ENCODE peak calls at places on chromosome 1, in seven cellular contexts. F is GM04504; J is left lobe of liver; C is HEK293T; U is DMS153; A is stimulated activated CD4-positive, alpha-beta T cell treated with anti-CD3 and anti-CD28 coated beads, Interleukin-15, amount 100 ng/mL, for 1 hour; I is GM12891. E is an unnamed sample.

GRCh38 chr1:24946861-24947658 is 17.0 kb upstream of the RUNX3 start:
- DNase-seq in C (no peak), F (no peak), A (no peak), I (peak), J (no peak), U (no peak), E (no peak)

GRCh38 chr1:225253784-225254183 is 174.1 kb downstream of the LBR start:
- DNase-seq in J (no peak), I (no peak), U (no peak), F (peak), A (no peak), C (no peak), E (no peak)

GRCh38 chr1:223298706-223299105 is 65.3 kb downstream of the SUSD4 start:
- DNase-seq in A (no peak), J (no peak), U (no peak), C (no peak), I (no peak), F (no peak), E (no peak)

GRCh38 chr1:62481681-62482080 is 44.8 kb downstream of the USP1 start:
- DNase-seq in J (no peak), C (no peak), F (no peak), I (no peak), U (no peak), A (no peak), E (no peak)

GRCh38 chr1:3501856-3502665 is 47.6 kb downstream of the ARHGEF16 start:
- DNase-seq in U (no peak), I (peak), A (no peak), F (no peak), C (peak), J (peak), E (peak)

GRCh38 chr1:177600936-177601335 is 368.9 kb downstream of the SEC16B start:
- DNase-seq in F (no peak), U (no peak), I (no peak), C (no peak), J (no peak), A (no peak), E (no peak)

GRCh38 chr1:118047650-118048224 is 118.2 kb downstream of the WDR3 start:
- DNase-seq in C (no peak), U (no peak), F (no peak), J (no peak), A (no peak), I (no peak), E (no peak)

GRCh38 chr1:110554871-110555801 is 36.2 kb upstream of the KCNA10 start:
- DNase-seq in J (peak), A (peak), I (peak), C (peak), U (peak), F (no peak), E (peak)

GRCh38 chr1:161890574-161890973 is 124.5 kb downstream of the ATF6 start:
- DNase-seq in U (no peak), C (no peak), I (no peak), F (no peak), J (no peak), A (no peak), E (no peak)

GRCh38 chr1:158951956-158952355 is 20.6 kb downstream of the PYHIN1 start:
- DNase-seq in J (no peak), F (no peak), A (no peak), C (no peak), U (peak), I (peak), E (no peak)

GRCh38 chr1:167518331-167518700 is at the start of gene CD247:
- DNase-seq in A (peak), C (no peak), F (no peak), I (no peak), U (no peak), J (no peak), E (no peak)

GRCh38 chr1:99745061-99745460 is 21.4 kb downstream of the FRRS1 start:
- DNase-seq in I (no peak), C (no peak), J (no peak), A (no peak), F (no peak), U (no peak), E (no peak)

GRCh38 chr1:95309031-95309459 is 75.0 kb downstream of the RWDD3 start:
- DNase-seq in U (peak), C (peak), A (no peak), J (no peak), F (peak), I (no peak), E (no peak)

GRCh38 chr1:116020668-116021272 is 44.5 kb downstream of the SLC22A15 start:
- DNase-seq in C (peak), I (peak), J (no peak), A (no peak), U (no peak), F (peak), E (peak)

GRCh38 chr1:189764391-189765320 is 713.0 kb downstream of the BRINP3 start:
- DNase-seq in I (no peak), F (no peak), J (no peak), C (no peak), U (no peak), A (no peak), E (no peak)

GRCh38 chr1:93681549-93682412 is at the start of gene BCAR3:
- DNase-seq in J (peak), C (peak), A (no peak), I (peak), U (peak), F (no peak), E (peak)

GRCh38 chr1:101567582-101568189 is 330.9 kb downstream of the S1PR1 start:
- DNase-seq in U (no peak), A (peak), I (peak), J (no peak), F (peak), C (peak), E (peak)

GRCh38 chr1:39167632-39168209 is 36.8 kb upstream of the MACF1 start:
- DNase-seq in I (no peak), J (peak), A (no peak), C (no peak), U (no peak), F (no peak), E (no peak)

GRCh38 chr1:48194801-48195200 is 27.7 kb upstream of the SLC5A9 start:
- DNase-seq in J (no peak), C (no peak), U (no peak), F (no peak), A (no peak), I (no peak), E (no peak)

GRCh38 chr1:50329332-50329932 is 93.8 kb downstream of the DMRTA2 start:
- DNase-seq in U (no peak), F (no peak), I (no peak), C (no peak), J (no peak), A (no peak), E (no peak)

GRCh38 chr1:145849356-145850165 is 4.1 kb downstream of the NUDT17 start:
- DNase-seq in F (no peak), A (no peak), C (peak), U (no peak), J (no peak), I (no peak), E (no peak)

GRCh38 chr1:39654291-39654690 is 14.8 kb upstream of the HEYL start:
- DNase-seq in J (no peak), I (no peak), C (no peak), A (no peak), U (no peak), F (no peak), E (no peak)

GRCh38 chr1:32400876-32401631 is 6.8 kb upstream of the BSDC1 start:
- DNase-seq in A (peak), F (peak), U (peak), C (peak), I (peak), J (peak), E (peak)

GRCh38 chr1:227729881-227730629 is 5.0 kb downstream of the JMJD4 start:
- DNase-seq in J (peak), F (peak), A (no peak), C (peak), I (peak), U (peak), E (peak)

GRCh38 chr1:113401728-113402127 is 11.4 kb downstream of the MAGI3 start:
- DNase-seq in A (no peak), F (no peak), U (no peak), C (no peak), I (no peak), J (no peak), E (no peak)

GRCh38 chr1:32516402-32516801 is 22.8 kb upstream of the ZBTB8A start:
- DNase-seq in A (no peak), C (no peak), J (no peak), F (no peak), I (no peak), U (no peak), E (no peak)

GRCh38 chr1:153324912-153325311 is 12.2 kb upstream of the PGLYRP3 start:
- DNase-seq in I (no peak), F (no peak), J (no peak), C (no peak), A (no peak), U (no peak), E (no peak)

GRCh38 chr1:201042663-201043461 is 19.3 kb upstream of the KIF21B start:
- DNase-seq in I (peak), C (peak), J (peak), A (peak), U (peak), F (peak), E (peak)

GRCh38 chr1:172293379-172293778 is 127.1 kb upstream of the C1orf105 start:
- DNase-seq in F (no peak), C (no peak), U (no peak), I (no peak), A (no peak), J (no peak), E (no peak)

GRCh38 chr1:152096931-152097330 is 8.1 kb upstream of the TCHHL1 start:
- DNase-seq in F (no peak), I (no peak), A (no peak), U (no peak), C (no peak), J (no peak), E (no peak)

GRCh38 chr1:59596432-59596831 is 218.3 kb upstream of the HOOK1 start:
- DNase-seq in F (peak), J (no peak), I (no peak), A (no peak), C (no peak), U (no peak), E (no peak)

GRCh38 chr1:182616130-182617074 is 12.2 kb upstream of the RGS16 start:
- DNase-seq in A (peak), U (peak), F (no peak), C (peak), J (peak), I (peak), E (peak)

GRCh38 chr1:48500541-48501440 is 28.8 kb upstream of the SPATA6 start:
- DNase-seq in F (no peak), A (no peak), I (no peak), C (no peak), U (no peak), J (no peak), E (no peak)

GRCh38 chr1:206911064-206911663 is 10.6 kb downstream of the FCMR start:
- DNase-seq in J (no peak), F (peak), A (no peak), U (peak), I (no peak), C (peak), E (no peak)

GRCh38 chr1:248703674-248704073 is 1.1 kb upstream of the OR14I1 start:
- DNase-seq in U (no peak), C (no peak), A (no peak), I (no peak), F (no peak), J (no peak), E (no peak)

GRCh38 chr1:228407118-228408040 is 744 bp upstream of the TRIM11 start:
- DNase-seq in U (no peak), A (no peak), J (no peak), C (no peak), I (no peak), F (no peak), E (no peak)

GRCh38 chr1:82317671-82318070 is 516.9 kb downstream of the ADGRL2 start:
- DNase-seq in U (no peak), A (no peak), I (no peak), F (no peak), J (no peak), C (no peak), E (no peak)

GRCh38 chr1:113792986-113793385 is 19.3 kb downstream of the RSBN1 start:
- DNase-seq in A (no peak), I (no peak), F (peak), C (no peak), J (no peak), U (no peak), E (no peak)

GRCh38 chr1:192158181-192158580 is at the start of gene RGS18:
- DNase-seq in U (no peak), C (no peak), I (no peak), F (no peak), A (no peak), J (no peak), E (no peak)